ENCODE peak calls at places on chromosomes 6 and 20, in four cellular contexts. One of them, this sample, is unnamed.

GRCh38 chr20:36542019-36542488 is 735 bp downstream of the MYL9 start:
- DNase-seq in activated naive CD8-positive, alpha-beta T cell treated with anti-CD3 and anti-CD28 coated beads, Interleukin-2, amount 50 U/mL, for 16 hours: no peak
- DNase-seq in GM13977: no peak
- DNase-seq in kidney tubule cell: peak; percentile 31
- DNase-seq in this sample: no peak

GRCh38 chr20:58481541-58482021 is 33.6 kb downstream of the APCDD1L start:
- DNase-seq in activated naive CD8-positive, alpha-beta T cell treated with anti-CD3 and anti-CD28 coated beads, Interleukin-2, amount 50 U/mL, for 16 hours: peak; percentile 65
- DNase-seq in GM13977: peak; percentile 80
- DNase-seq in kidney tubule cell: peak; percentile 50
- DNase-seq in this sample: no peak

GRCh38 chr20:25282034-25282781 is 34.3 kb downstream of the PYGB start:
- DNase-seq in activated naive CD8-positive, alpha-beta T cell treated with anti-CD3 and anti-CD28 coated beads, Interleukin-2, amount 50 U/mL, for 16 hours: no peak
- DNase-seq in GM13977: no peak
- DNase-seq in kidney tubule cell: no peak
- DNase-seq in this sample: no peak

GRCh38 chr6:5995705-5996686 is 10.7 kb downstream of the NRN1 start:
- DNase-seq in activated naive CD8-positive, alpha-beta T cell treated with anti-CD3 and anti-CD28 coated beads, Interleukin-2, amount 50 U/mL, for 16 hours: no peak
- DNase-seq in GM13977: no peak
- DNase-seq in kidney tubule cell: peak; percentile 45
- DNase-seq in this sample: peak; percentile 62

GRCh38 chr6:28296520-28297060 is 15.2 kb downstream of the PGBD1 start:
- DNase-seq in activated naive CD8-positive, alpha-beta T cell treated with anti-CD3 and anti-CD28 coated beads, Interleukin-2, amount 50 U/mL, for 16 hours: no peak
- DNase-seq in GM13977: no peak
- DNase-seq in kidney tubule cell: no peak
- DNase-seq in this sample: no peak

GRCh38 chr6:20946037-20946436 is 411.8 kb downstream of the CDKAL1 start:
- DNase-seq in activated naive CD8-positive, alpha-beta T cell treated with anti-CD3 and anti-CD28 coated beads, Interleukin-2, amount 50 U/mL, for 16 hours: no peak
- DNase-seq in GM13977: peak; percentile 35
- DNase-seq in kidney tubule cell: peak; percentile 52
- DNase-seq in this sample: no peak

GRCh38 chr20:2697768-2698167 is 5.2 kb downstream of the EBF4 start:
- DNase-seq in activated naive CD8-positive, alpha-beta T cell treated with anti-CD3 and anti-CD28 coated beads, Interleukin-2, amount 50 U/mL, for 16 hours: no peak
- DNase-seq in GM13977: no peak
- DNase-seq in kidney tubule cell: no peak
- DNase-seq in this sample: no peak

GRCh38 chr6:97714772-97715171 is 431.8 kb upstream of the MMS22L start:
- DNase-seq in activated naive CD8-positive, alpha-beta T cell treated with anti-CD3 and anti-CD28 coated beads, Interleukin-2, amount 50 U/mL, for 16 hours: no peak
- DNase-seq in GM13977: no peak
- DNase-seq in kidney tubule cell: no peak
- DNase-seq in this sample: no peak

GRCh38 chr6:81484251-81484650 is 268.2 kb downstream of the TENT5A start:
- DNase-seq in activated naive CD8-positive, alpha-beta T cell treated with anti-CD3 and anti-CD28 coated beads, Interleukin-2, amount 50 U/mL, for 16 hours: no peak
- DNase-seq in GM13977: no peak
- DNase-seq in kidney tubule cell: no peak
- DNase-seq in this sample: no peak